ENCODE peak calls at places on chromosome 3, in eight cellular contexts. P is effector memory CD4-positive, alpha-beta T cell; D is AG08395; I is A172; U is NCI-H1092 treated with DMSO at 0.1 percent for 48 hours; F is omental fat pad; G is GM03348; Z is NCI-H774. H is an unnamed sample.

GRCh38 chr3:62870321-62870720 is 4.9 kb downstream of the CADPS start:
- DNase-seq in P (no peak), D (no peak), I (peak), U (no peak), F (no peak), G (no peak), Z (no peak), H (peak)

GRCh38 chr3:71102111-71103039 is 481.2 kb downstream of the FOXP1 start:
- DNase-seq in P (no peak), D (peak), I (peak), U (peak), F (no peak), G (peak), Z (peak), H (peak)

GRCh38 chr3:95343767-95344166 is 1280.9 kb downstream of the NSUN3 start:
- DNase-seq in P (no peak), D (no peak), I (no peak), U (no peak), F (no peak), G (no peak), Z (no peak), H (no peak)

GRCh38 chr3:196287066-196287404 is 491 bp downstream of the PCYT1A start:
- DNase-seq in P (no peak), D (peak), I (peak), U (no peak), F (no peak), G (peak), Z (no peak), H (no peak)

GRCh38 chr3:188349276-188349962 is 195.5 kb downstream of the LPP start:
- DNase-seq in P (no peak), D (peak), I (peak), U (no peak), F (no peak), G (peak), Z (no peak), H (peak)

GRCh38 chr3:64505419-64505818 is 182.4 kb downstream of the ADAMTS9 start:
- DNase-seq in P (no peak), D (no peak), I (no peak), U (no peak), F (no peak), G (no peak), Z (no peak), H (no peak)

GRCh38 chr3:38542401-38543298 is 46.5 kb downstream of the EXOG start:
- DNase-seq in P (no peak), D (no peak), I (peak), U (no peak), F (no peak), G (no peak), Z (no peak), H (no peak)

GRCh38 chr3:106438916-106439315 is 570.1 kb upstream of the CBLB start:
- DNase-seq in P (no peak), D (no peak), I (no peak), U (peak), F (no peak), G (no peak), Z (no peak), H (no peak)

GRCh38 chr3:114539525-114539924 is 245.7 kb downstream of the TIGIT start:
- DNase-seq in P (no peak), D (no peak), I (no peak), U (no peak), F (no peak), G (no peak), Z (no peak), H (no peak)